ENCODE peak calls at places on chromosomes 7 and 10, in four cellular contexts. One of them, this sample, is unnamed. For H3K36me3 and H3K4me1, the result is how much of the 10 kb centered on the place peaks cover.

GRCh38 chr7:100676501-100677306 is 3.2 kb downstream of the GNB2 start:
- DNase-seq in aorta: peak
- DNase-seq in cardiac muscle cell: no peak
- DNase-seq in hepatocyte: no peak
- DNase-seq in this sample: no peak

GRCh38 chr7:158410720-158411119 is 176.9 kb downstream of the PTPRN2 start:
- DNase-seq in aorta: no peak
- DNase-seq in cardiac muscle cell: no peak
- DNase-seq in hepatocyte: no peak
- DNase-seq in this sample: no peak

GRCh38 chr10:49116509-49117365 is 1.4 kb upstream of the VSTM4 start:
- DNase-seq in aorta: no peak
- DNase-seq in cardiac muscle cell: no peak
- DNase-seq in hepatocyte: no peak
- DNase-seq in this sample: peak

GRCh38 chr10:59580257-59580863 is 129.3 kb downstream of the SLC16A9 start:
- DNase-seq in aorta: no peak
- DNase-seq in cardiac muscle cell: peak
- DNase-seq in hepatocyte: peak
- DNase-seq in this sample: no peak

GRCh38 chr7:35726654-35727053 is 31.7 kb upstream of the HERPUD2 start:
- DNase-seq in aorta: no peak
- DNase-seq in cardiac muscle cell: no peak
- DNase-seq in hepatocyte: no peak
- DNase-seq in this sample: no peak

GRCh38 chr10:44422153-44422552 is 37.3 kb upstream of the CXCL12 start:
- DNase-seq in aorta: no peak
- DNase-seq in cardiac muscle cell: no peak
- DNase-seq in hepatocyte: no peak
- DNase-seq in this sample: no peak

GRCh38 chr7:41779918-41780317 is 77.0 kb upstream of the INHBA start:
- DNase-seq in aorta: no peak
- DNase-seq in cardiac muscle cell: no peak
- DNase-seq in hepatocyte: no peak
- DNase-seq in this sample: no peak

GRCh38 chr10:79490400-79491081 is 21.8 kb upstream of the EIF5AL1 start:
- DNase-seq in aorta: no peak
- DNase-seq in cardiac muscle cell: peak
- DNase-seq in hepatocyte: peak
- DNase-seq in this sample: peak

GRCh38 chr7:29588900-29589696 is 25.5 kb downstream of the PRR15 start:
- DNase-seq in aorta: no peak
- DNase-seq in cardiac muscle cell: peak
- DNase-seq in hepatocyte: peak
- DNase-seq in this sample: no peak

GRCh38 chr7:91945476-91945875 is 4.8 kb downstream of the AKAP9 start:
- DNase-seq in aorta: no peak
- DNase-seq in cardiac muscle cell: no peak
- DNase-seq in hepatocyte: peak
- DNase-seq in this sample: no peak

GRCh38 chr7:152574892-152575511 is 100.9 kb downstream of the XRCC2 start:
- DNase-seq in aorta: no peak
- DNase-seq in cardiac muscle cell: no peak
- DNase-seq in hepatocyte: peak
- DNase-seq in this sample: no peak

GRCh38 chr10:3886191-3886590 is 101.2 kb upstream of the KLF6 start:
- DNase-seq in aorta: peak
- DNase-seq in cardiac muscle cell: peak
- DNase-seq in hepatocyte: peak
- DNase-seq in this sample: peak

GRCh38 chr10:6950133-6950532 is 370.1 kb upstream of the PRKCQ start:
- DNase-seq in aorta: no peak
- DNase-seq in cardiac muscle cell: no peak
- DNase-seq in hepatocyte: no peak
- DNase-seq in this sample: no peak

GRCh38 chr7:30617359-30617758 is 22.7 kb downstream of the GARS1 start:
- DNase-seq in aorta: no peak
- DNase-seq in cardiac muscle cell: no peak
- DNase-seq in hepatocyte: no peak
- DNase-seq in this sample: no peak

GRCh38 chr7:16421333-16422099 is at the start of gene CRPPA:
- DNase-seq in aorta: peak
- DNase-seq in cardiac muscle cell: peak
- DNase-seq in hepatocyte: peak
- DNase-seq in this sample: no peak

GRCh38 chr7:100826546-100827329 is 585 bp downstream of the EPHB4 start:
- DNase-seq in aorta: no peak
- DNase-seq in cardiac muscle cell: peak
- DNase-seq in hepatocyte: no peak
- DNase-seq in this sample: no peak

DNA sequence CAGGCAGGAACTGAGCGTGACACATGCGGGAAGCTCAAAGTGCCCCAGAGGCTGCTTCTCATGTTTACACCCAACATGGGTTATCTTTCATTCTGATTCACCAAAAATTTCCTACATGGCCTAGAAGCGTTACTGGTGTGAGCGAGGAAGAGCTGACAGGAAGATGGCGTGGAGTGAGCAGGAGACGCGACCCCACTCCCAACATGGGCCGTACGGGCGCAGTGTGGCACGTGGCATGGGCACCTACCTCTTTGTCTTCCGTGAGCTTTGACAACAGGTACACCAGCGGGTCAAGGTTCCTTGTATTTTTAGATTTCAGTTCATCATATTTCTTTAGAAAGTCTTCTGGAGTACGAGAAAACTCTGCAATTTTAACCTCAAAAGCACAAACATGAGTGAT is 8.9 kb downstream of the TUBGCP2 start:
- DNase-seq in aorta: no peak
- DNase-seq in cardiac muscle cell: no peak
- DNase-seq in hepatocyte: no peak
- DNase-seq in this sample: no peak
- H3K36me3 ChIP-seq in aorta: under half
- H3K36me3 ChIP-seq in cardiac muscle cell: under half
- H3K36me3 ChIP-seq in hepatocyte: under half
- H3K36me3 ChIP-seq in this sample: under half

GRCh38 chr7:116164552-116164951 is 45.8 kb upstream of the TES start:
- DNase-seq in aorta: no peak
- DNase-seq in cardiac muscle cell: no peak
- DNase-seq in hepatocyte: no peak
- DNase-seq in this sample: no peak

GRCh38 chr7:116159711-116160110 is 50.6 kb upstream of the TES start:
- DNase-seq in aorta: no peak
- DNase-seq in cardiac muscle cell: no peak
- DNase-seq in hepatocyte: no peak
- DNase-seq in this sample: no peak

GRCh38 chr7:116162236-116162635 is 48.1 kb upstream of the TES start:
- DNase-seq in aorta: no peak
- DNase-seq in cardiac muscle cell: no peak
- DNase-seq in hepatocyte: no peak
- DNase-seq in this sample: no peak

GRCh38 chr7:116162992-116163391 is 47.3 kb upstream of the TES start:
- DNase-seq in aorta: no peak
- DNase-seq in cardiac muscle cell: no peak
- DNase-seq in hepatocyte: no peak
- DNase-seq in this sample: no peak

DNA sequence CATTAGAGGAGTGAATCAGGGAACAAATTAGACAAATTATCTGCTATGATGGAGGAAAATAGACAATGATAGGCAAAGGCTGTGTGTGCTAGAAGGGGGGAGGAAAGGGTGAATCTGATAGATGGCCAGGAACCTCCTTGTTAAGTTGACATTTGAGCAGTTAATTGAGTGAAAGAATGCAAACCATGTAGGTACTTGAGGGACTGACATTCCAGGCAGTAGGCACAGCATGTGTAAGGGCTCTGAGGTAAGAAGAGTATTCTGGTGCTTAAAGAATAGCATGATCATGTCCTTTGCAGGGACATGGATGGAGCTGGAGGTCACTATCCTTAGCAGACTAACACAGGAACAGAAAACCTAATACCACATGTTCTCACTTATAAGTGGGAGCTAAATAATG is 48.6 kb upstream of the TES start:
- DNase-seq in aorta: no peak
- DNase-seq in cardiac muscle cell: peak
- DNase-seq in hepatocyte: no peak
- DNase-seq in this sample: no peak
- H3K4me1 ChIP-seq in aorta: under half
- H3K4me1 ChIP-seq in cardiac muscle cell: under half
- H3K4me1 ChIP-seq in hepatocyte: under half
- H3K4me1 ChIP-seq in this sample: under half

GRCh38 chr10:93384006-93384405 is 98.1 kb downstream of the MYOF start:
- DNase-seq in aorta: no peak
- DNase-seq in cardiac muscle cell: no peak
- DNase-seq in hepatocyte: no peak
- DNase-seq in this sample: no peak
- H3K36me3 ChIP-seq in aorta: under half
- H3K36me3 ChIP-seq in cardiac muscle cell: under half
- H3K36me3 ChIP-seq in hepatocyte: under half
- H3K36me3 ChIP-seq in this sample: under half

GRCh38 chr10:18455086-18455884 is 196.1 kb downstream of the NSUN6 start:
- DNase-seq in aorta: no peak
- DNase-seq in cardiac muscle cell: peak
- DNase-seq in hepatocyte: no peak
- DNase-seq in this sample: peak

GRCh38 chr10:18463673-18464211 is 187.6 kb downstream of the NSUN6 start:
- DNase-seq in aorta: no peak
- DNase-seq in cardiac muscle cell: peak
- DNase-seq in hepatocyte: no peak
- DNase-seq in this sample: no peak

GRCh38 chr10:18456984-18457383 is 194.4 kb downstream of the NSUN6 start:
- DNase-seq in aorta: no peak
- DNase-seq in cardiac muscle cell: no peak
- DNase-seq in hepatocyte: no peak
- DNase-seq in this sample: no peak

GRCh38 chr10:18460061-18460460 is 191.3 kb downstream of the NSUN6 start:
- DNase-seq in aorta: no peak
- DNase-seq in cardiac muscle cell: no peak
- DNase-seq in hepatocyte: no peak
- DNase-seq in this sample: no peak
- H3K4me1 ChIP-seq in aorta: under half
- H3K4me1 ChIP-seq in cardiac muscle cell: under half
- H3K4me1 ChIP-seq in hepatocyte: under half
- H3K4me1 ChIP-seq in this sample: under half

GRCh38 chr10:100502926-100503480 is 16.7 kb downstream of the SEC31B start:
- DNase-seq in aorta: no peak
- DNase-seq in cardiac muscle cell: no peak
- DNase-seq in hepatocyte: no peak
- DNase-seq in this sample: no peak
- H3K36me3 ChIP-seq in aorta: under half
- H3K36me3 ChIP-seq in cardiac muscle cell: under half
- H3K36me3 ChIP-seq in hepatocyte: under half
- H3K36me3 ChIP-seq in this sample: under half

This sample was measured in vagina.